ENCODE peak calls at places on chromosomes 16 and 17, in six cellular contexts. N, X, J, C, F and L are unnamed samples. For H3K27me3 and H3K4me1, the result is how much of the 10 kb centered on the place peaks cover.

GRCh38 chr16:54374136-54374535 is 87.5 kb upstream of the IRX3 start:
- DNase-seq in J (no peak), F (peak), N (peak), C (no peak), X (no peak), L (peak)

GRCh38 chr16:72013389-72013788 is 4.8 kb downstream of the DHODH start:
- DNase-seq in J (no peak), C (no peak), X (no peak), F (peak), N (no peak), L (no peak)

GRCh38 chr16:15439102-15439501 is 4.7 kb downstream of the BMERB1 start:
- DNase-seq in F (no peak), J (no peak), C (no peak), N (no peak), X (no peak), L (no peak)

GRCh38 chr17:14775761-14776492 is 475.0 kb downstream of the HS3ST3B1 start:
- DNase-seq in J (no peak), F (peak), C (no peak), N (no peak), X (no peak), L (peak)

GRCh38 chr17:77572851-77573250 is 385.7 kb upstream of the TNRC6C start:
- DNase-seq in N (no peak), J (no peak), C (no peak), X (no peak), F (no peak), L (no peak)

GRCh38 chr16:9447195-9447551 is 355.7 kb downstream of the HAPSTR1 start:
- DNase-seq in F (no peak), C (no peak), J (no peak), N (no peak), X (peak), L (no peak)

GRCh38 chr16:9124444-9124843 is 33.0 kb downstream of the HAPSTR1 start:
- DNase-seq in F (no peak), J (no peak), X (no peak), N (no peak), C (no peak), L (no peak)

GRCh38 chr17:39603304-39604016 is 4.3 kb downstream of the NEUROD2 start:
- DNase-seq in C (no peak), X (no peak), F (no peak), J (no peak), N (no peak), L (no peak)

GRCh38 chr16:19555938-19556778 is 655 bp downstream of the VPS35L start:
- DNase-seq in X (peak), N (peak), C (no peak), F (peak), J (peak), L (peak)

GRCh38 chr17:1485748-1486376 is 6.6 kb downstream of the MYO1C start:
- DNase-seq in N (peak), F (peak), C (peak), X (peak), J (no peak), L (peak)

GRCh38 chr16:14562691-14563491 is 67.2 kb downstream of the PARN start:
- DNase-seq in C (no peak), X (peak), F (peak), J (no peak), N (peak), L (no peak)

GRCh38 chr17:7107012-7107754 is 7.4 kb downstream of the ASGR2 start:
- DNase-seq in J (no peak), C (no peak), X (no peak), F (no peak), N (no peak), L (no peak)

GRCh38 chr17:58528443-58528842 is 14.0 kb upstream of the MTMR4 start:
- DNase-seq in J (no peak), X (no peak), F (no peak), N (peak), C (no peak), L (no peak)

GRCh38 chr17:61310611-61311010 is 89.0 kb upstream of the TBX2 start:
- DNase-seq in X (no peak), N (no peak), F (no peak), J (no peak), C (no peak), L (no peak)

GRCh38 chr17:74725111-74725510 is 11.9 kb upstream of the RAB37 start:
- DNase-seq in C (no peak), J (no peak), F (no peak), X (no peak), N (no peak), L (no peak)

GRCh38 chr16:57616871-57617270 is 11.6 kb upstream of the ADGRG1 start:
- DNase-seq in C (no peak), J (no peak), F (no peak), X (no peak), N (no peak), L (no peak)

GRCh38 chr17:66466933-66467367 is 164.5 kb downstream of the PRKCA start:
- DNase-seq in C (no peak), J (peak), N (peak), X (no peak), F (peak), L (peak)

GRCh38 chr16:86667035-86667434 is 88.7 kb downstream of the FOXL1 start:
- DNase-seq in X (no peak), F (no peak), J (no peak), N (no peak), C (no peak), L (no peak)

GRCh38 chr16:66199189-66199588 is 167.3 kb upstream of the CDH5 start:
- DNase-seq in C (no peak), X (no peak), F (no peak), N (peak), J (no peak), L (peak)

GRCh38 chr16:66205287-66206167 is 161.0 kb upstream of the CDH5 start:
- DNase-seq in J (no peak), F (no peak), N (no peak), C (no peak), X (no peak), L (peak)

GRCh38 chr16:66204761-66205160 is 161.7 kb upstream of the CDH5 start:
- DNase-seq in X (no peak), C (no peak), J (no peak), F (peak), N (no peak), L (peak)

GRCh38 chr16:66207139-66207863 is 159.2 kb upstream of the CDH5 start:
- DNase-seq in C (no peak), F (no peak), J (no peak), N (no peak), X (no peak), L (no peak)

DNA sequence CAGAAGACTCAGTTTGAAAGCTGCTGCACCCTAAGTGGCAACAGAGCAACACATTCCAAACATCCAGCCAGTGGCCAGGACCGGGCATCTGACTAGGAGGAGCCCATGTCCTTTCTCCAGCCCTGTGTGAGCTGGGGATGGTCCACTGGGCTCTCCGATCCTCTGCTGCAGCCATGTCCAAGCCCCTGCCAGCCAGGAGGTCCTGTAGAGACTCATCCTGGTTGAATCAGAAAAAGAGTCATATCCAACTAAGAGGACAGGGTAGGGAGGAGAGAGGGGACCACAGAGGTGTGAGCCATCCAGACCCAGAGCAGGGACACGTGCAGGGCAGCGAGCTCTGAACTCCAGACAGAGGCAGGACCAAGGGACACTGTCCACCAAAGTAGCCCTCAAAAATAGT is 163.0 kb upstream of the CDH5 start:
- DNase-seq in C (no peak), F (no peak), X (no peak), J (no peak), N (no peak), L (no peak)
- H3K27me3 ChIP-seq in C (under half), F (under half), X (under half), J (under half), N (under half), L (under half)

DNA sequence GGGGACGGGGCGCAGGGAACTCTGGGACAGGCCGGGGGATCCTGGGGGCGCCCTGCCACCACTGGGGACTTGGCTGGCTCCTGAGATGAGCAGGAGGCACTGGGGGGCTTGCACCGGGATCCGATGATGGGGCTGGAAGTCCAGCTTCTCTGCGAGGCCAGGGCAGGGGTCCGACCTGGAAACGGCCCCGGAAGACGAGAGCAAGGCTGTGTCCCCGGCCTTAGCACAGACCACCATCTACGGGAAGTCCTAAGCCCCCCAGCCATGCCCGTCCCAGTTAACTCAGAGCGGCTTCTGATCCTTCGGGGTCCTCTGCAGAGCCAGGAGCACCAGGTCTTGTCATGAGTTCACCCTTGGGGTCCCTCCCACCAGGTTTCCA is 573 bp downstream of the CDT1 start:
- DNase-seq in C (no peak), F (no peak), N (no peak), X (no peak), J (no peak), L (no peak)
- H3K4me1 ChIP-seq in C (under half), F (under half), N (under half), X (under half), J (under half), L (under half)

GRCh38 chr16:81003610-81004460 is 2.9 kb downstream of the CMC2 start:
- DNase-seq in X (no peak), F (peak), J (no peak), C (no peak), N (peak), L (peak)
- H3K4me3 ChIP-seq in X (no peak), F (no peak), J (peak), C (peak), N (peak), L (peak)

GRCh38 chr16:3009568-3010390 is 2.9 kb upstream of the CLDN9 start:
- DNase-seq in N (peak), C (no peak), J (no peak), F (no peak), X (peak), L (no peak)

GRCh38 chr16:3008749-3009088 is 4.0 kb upstream of the CLDN9 start:
- DNase-seq in X (no peak), C (no peak), N (no peak), F (no peak), J (no peak), L (no peak)

GRCh38 chr16:3007957-3008748 is 4.6 kb upstream of the CLDN9 start:
- DNase-seq in J (no peak), F (no peak), X (no peak), N (no peak), C (no peak), L (no peak)

GRCh38 chr16:3004781-3005284 is 7.9 kb upstream of the CLDN9 start:
- DNase-seq in X (peak), F (no peak), N (no peak), C (no peak), J (no peak), L (no peak)

DNA sequence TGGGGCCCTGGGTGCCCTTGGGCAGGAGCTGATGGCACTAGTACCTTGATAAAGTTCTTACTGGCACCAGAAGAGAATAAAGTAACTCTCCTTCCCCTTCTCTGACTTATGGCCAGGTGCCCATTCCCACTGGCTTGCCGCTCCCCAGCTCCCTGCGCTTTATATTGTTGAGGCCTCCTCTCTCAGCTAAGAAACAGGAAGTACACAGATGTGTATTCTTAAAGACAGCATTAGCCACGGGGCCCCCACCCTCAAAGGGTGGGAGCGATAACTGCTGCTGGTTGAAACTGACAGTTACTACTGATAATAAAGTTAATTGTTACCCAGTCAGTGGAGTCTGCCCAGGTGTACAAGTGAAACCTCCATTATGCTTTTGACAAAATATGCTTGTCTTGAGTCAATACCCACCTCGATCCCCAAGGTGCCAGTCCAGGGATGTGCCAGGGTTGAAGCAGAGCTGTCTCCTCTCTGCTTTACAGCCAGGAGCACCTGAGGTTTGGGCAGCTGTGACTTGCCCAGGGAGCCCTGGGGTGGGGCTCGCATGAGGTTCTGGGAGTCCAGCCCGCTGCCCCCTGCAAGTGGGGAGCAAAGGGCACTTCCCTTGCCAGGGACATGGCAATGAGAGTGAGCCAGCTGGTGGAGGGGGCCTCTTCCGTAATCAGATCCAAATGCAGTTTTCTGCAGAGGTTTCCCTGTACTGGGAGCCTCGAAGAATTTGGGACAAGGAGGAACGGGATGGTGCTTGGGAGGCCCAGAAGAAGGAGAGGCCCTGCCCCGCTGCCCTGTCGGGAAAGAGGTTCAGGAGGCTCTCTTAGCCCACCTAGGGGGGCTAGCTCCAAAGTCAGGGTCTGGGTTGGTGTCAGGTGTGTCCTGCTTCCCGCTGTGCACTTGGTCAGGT is 5.4 kb upstream of the CLDN9 start:
- DNase-seq in J (no peak), F (no peak), N (no peak), C (no peak), X (peak), L (no peak)
- H3K27me3 ChIP-seq in J (under half), F (under half), N (half or more), C (under half), X (under half), L (under half)

GRCh38 chr17:38418693-38419507 is 9.4 kb upstream of the ARHGAP23 start:
- DNase-seq in J (no peak), F (no peak), X (no peak), C (no peak), N (peak), L (no peak)
- H3K4me1 ChIP-seq in J (under half), F (under half), X (under half), C (under half), N (under half), L (under half)

DNA sequence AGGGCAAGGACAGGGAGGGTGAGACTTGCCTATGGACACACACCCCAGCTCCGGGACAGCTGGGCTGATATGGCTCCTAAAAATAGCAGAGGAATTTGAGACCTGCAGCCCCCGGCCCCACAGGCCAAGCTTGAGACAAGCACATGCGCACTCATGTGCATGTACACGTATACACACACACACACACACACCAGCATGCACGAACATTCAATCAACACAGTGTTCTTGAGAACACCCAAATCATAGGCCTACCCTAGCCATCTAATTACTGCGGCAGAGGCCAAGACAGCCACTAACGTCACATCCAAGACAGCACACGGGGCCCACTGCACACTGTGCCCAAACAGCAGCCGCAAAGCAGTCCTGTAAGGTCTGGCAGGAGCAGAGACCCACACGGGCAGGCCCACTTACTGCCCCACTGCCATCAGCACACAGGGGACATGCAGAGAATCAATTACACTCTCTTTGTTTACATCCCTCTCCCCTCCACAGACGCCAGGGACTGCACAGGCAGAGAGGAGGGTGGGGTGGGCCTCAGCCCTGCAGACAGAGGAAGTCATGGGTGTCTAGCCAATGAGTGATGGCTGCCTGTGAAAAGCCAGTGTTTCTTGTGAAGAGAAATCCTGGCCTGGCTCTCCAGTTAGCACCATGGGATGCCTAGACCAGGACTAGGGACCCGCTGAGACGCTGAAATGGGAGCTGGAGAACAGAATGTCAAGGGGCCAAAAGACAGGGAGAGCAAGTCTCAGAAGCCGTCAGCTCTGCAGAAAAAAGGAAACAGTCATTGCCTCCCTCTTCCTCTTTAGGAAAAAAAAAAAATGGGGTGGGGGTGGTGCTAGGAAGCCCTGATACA is 39.3 kb downstream of the MYO18A start:
- DNase-seq in N (peak), F (no peak), J (no peak), X (no peak), C (peak), L (no peak)
- H3K4me3 ChIP-seq in N (peak), F (peak), J (no peak), X (no peak), C (peak), L (peak)

GRCh38 chr17:48612456-48612853 is 1.6 kb upstream of the HOXB7 start:
- DNase-seq in F (no peak), N (peak), C (no peak), J (no peak), X (no peak), L (no peak)
- H3K27me3 ChIP-seq in F (half or more), N (under half), C (under half), J (under half), X (half or more), L (under half)

DNA sequence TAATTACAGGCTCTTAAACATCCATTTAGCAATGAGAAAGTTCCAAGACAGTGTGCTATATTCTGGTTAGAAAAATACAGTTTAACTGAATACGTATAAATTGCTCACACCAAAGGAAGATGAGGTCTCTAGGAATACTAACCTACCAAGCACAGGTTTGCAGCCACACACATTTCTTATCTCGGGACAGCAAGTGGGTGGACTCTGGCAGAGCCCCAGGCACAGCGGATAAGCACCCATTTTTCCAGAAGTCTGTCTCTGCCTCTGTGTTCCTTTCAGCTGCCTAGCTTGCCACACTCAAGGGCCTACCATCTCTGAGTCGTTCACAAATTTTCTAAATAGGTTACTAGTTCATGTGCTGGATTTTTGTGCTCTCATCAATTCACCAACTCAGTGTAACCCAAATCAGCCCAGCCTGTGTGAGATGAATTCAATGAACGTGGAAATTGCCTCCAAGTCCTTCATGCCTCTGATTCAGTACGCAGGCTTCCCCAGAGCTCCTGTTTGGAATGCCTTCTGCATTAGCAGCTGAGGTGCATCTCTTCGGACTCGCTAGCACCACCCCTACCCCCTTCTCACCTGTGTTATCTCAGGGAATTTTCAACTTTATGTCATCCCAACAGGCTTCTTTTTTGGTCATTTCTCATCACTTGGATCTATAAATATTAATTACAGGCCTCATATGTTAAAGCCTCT is 581.0 kb upstream of the CDH11 start:
- DNase-seq in F (peak), C (no peak), X (no peak), J (no peak), N (no peak), L (no peak)
- H3K4me1 ChIP-seq in F (under half), C (under half), X (under half), J (under half), N (under half), L (under half)

GRCh38 chr16:85003723-85004586 is 7.4 kb downstream of the ZDHHC7 start:
- DNase-seq in N (no peak), F (no peak), X (no peak), J (no peak), C (no peak), L (no peak)

GRCh38 chr16:85004587-85005205 is 6.6 kb downstream of the ZDHHC7 start:
- DNase-seq in C (no peak), X (no peak), F (peak), N (peak), J (no peak), L (peak)

GRCh38 chr16:85002643-85003042 is 8.7 kb downstream of the ZDHHC7 start:
- DNase-seq in C (no peak), F (no peak), N (no peak), J (no peak), X (no peak), L (no peak)

GRCh38 chr16:85002099-85002541 is 9.2 kb downstream of the ZDHHC7 start:
- DNase-seq in X (peak), C (no peak), N (no peak), J (no peak), F (peak), L (no peak)

DNA sequence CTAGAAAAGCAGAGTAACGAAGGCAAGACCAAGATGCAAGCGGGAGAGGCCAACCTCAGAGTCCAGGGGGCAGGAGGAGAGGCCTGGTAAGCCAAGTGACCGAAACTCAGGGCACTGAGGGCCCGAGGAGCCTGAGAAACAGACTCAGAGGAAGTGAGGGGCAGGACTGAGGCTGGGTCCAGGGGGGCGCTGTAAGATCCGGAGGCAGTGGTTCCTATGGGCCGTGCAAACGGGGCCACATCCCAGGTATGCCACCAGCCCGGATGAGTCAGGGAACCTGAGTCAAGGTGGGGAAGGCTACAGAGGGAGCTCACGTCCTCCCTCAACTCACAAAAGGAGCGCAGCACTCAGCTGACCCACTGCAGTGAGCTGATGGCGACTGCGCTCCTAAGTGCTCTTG is 8.3 kb downstream of the ZDHHC7 start:
- DNase-seq in X (no peak), N (no peak), C (no peak), J (no peak), F (no peak), L (no peak)
- H3K4me3 ChIP-seq in X (no peak), N (peak), C (no peak), J (peak), F (no peak), L (peak)